ENCODE peak calls at places on chromosomes 13 and 19, in seven cellular contexts. U, Y, T, S, K, A and P are unnamed samples.

GRCh38 chr19:36719687-36720556 is 32.5 kb downstream of the ZNF567 start:
- DNase-seq in U (no peak), Y (no peak), T (peak), S (peak), K (no peak), A (no peak), P (no peak)

GRCh38 chr19:14096272-14096992 is 5.9 kb upstream of the SAMD1 start:
- DNase-seq in U (no peak), Y (no peak), T (no peak), S (no peak), K (no peak), A (no peak), P (no peak)

GRCh38 chr19:46299004-46299509 is 2.2 kb downstream of the HIF3A start:
- DNase-seq in U (peak), Y (no peak), T (peak), S (peak), K (peak), A (peak), P (no peak)

GRCh38 chr19:6677924-6678689 is 8.1 kb upstream of the TNFSF14 start:
- DNase-seq in U (no peak), Y (peak), T (no peak), S (no peak), K (no peak), A (no peak), P (no peak)

GRCh38 chr13:30113983-30114491 is 193.3 kb downstream of the KATNAL1 start:
- DNase-seq in U (no peak), Y (peak), T (no peak), S (peak), K (peak), A (no peak), P (no peak)

GRCh38 chr19:54426291-54426918 is 11.1 kb downstream of the TTYH1 start:
- DNase-seq in U (no peak), Y (no peak), T (no peak), S (no peak), K (no peak), A (no peak), P (peak)

GRCh38 chr19:39941615-39942507 is 7.4 kb upstream of the FCGBP start:
- DNase-seq in U (no peak), Y (no peak), T (peak), S (peak), K (peak), A (no peak), P (peak)

GRCh38 chr19:29805026-29805925 is 6.5 kb upstream of the CCNE1 start:
- DNase-seq in U (no peak), Y (no peak), T (peak), S (peak), K (no peak), A (no peak), P (no peak)

GRCh38 chr13:77811981-77812380 is 106.7 kb downstream of the EDNRB start:
- DNase-seq in U (no peak), Y (no peak), T (no peak), S (no peak), K (no peak), A (no peak), P (no peak)

GRCh38 chr19:45254044-45254531 is 3.0 kb downstream of the MARK4 start:
- DNase-seq in U (no peak), Y (no peak), T (no peak), S (no peak), K (no peak), A (no peak), P (no peak)

GRCh38 chr19:7852851-7853759 is 21.1 kb downstream of the PRR36 start:
- DNase-seq in U (no peak), Y (peak), T (peak), S (no peak), K (peak), A (no peak), P (peak)

GRCh38 chr19:41025871-41026270 is 34.8 kb downstream of the CYP2B6 start:
- DNase-seq in U (peak), Y (peak), T (no peak), S (no peak), K (no peak), A (peak), P (no peak)

GRCh38 chr13:100409132-100409531 is 179.5 kb downstream of the GGACT start:
- DNase-seq in U (no peak), Y (no peak), T (peak), S (no peak), K (no peak), A (no peak), P (no peak)

GRCh38 chr19:48950830-48951519 is 3.7 kb upstream of the BAX start:
- DNase-seq in U (no peak), Y (no peak), T (no peak), S (no peak), K (no peak), A (no peak), P (no peak)

GRCh38 chr19:9847087-9847671 is 12.1 kb downstream of the PIN1 start:
- DNase-seq in U (no peak), Y (peak), T (peak), S (peak), K (no peak), A (no peak), P (peak)

GRCh38 chr19:6354098-6354674 is 7.1 kb upstream of the CLPP start:
- DNase-seq in U (no peak), Y (no peak), T (peak), S (no peak), K (no peak), A (no peak), P (no peak)

GRCh38 chr13:33637978-33638743 is 179.8 kb upstream of the RFC3 start:
- DNase-seq in U (no peak), Y (no peak), T (peak), S (peak), K (no peak), A (no peak), P (no peak)

GRCh38 chr19:55284405-55285058 is 735 bp downstream of the BRSK1 start:
- DNase-seq in U (no peak), Y (no peak), T (no peak), S (no peak), K (no peak), A (no peak), P (no peak)

GRCh38 chr13:97781891-97782305 is 171.6 kb upstream of the IPO5 start:
- DNase-seq in U (peak), Y (no peak), T (peak), S (no peak), K (peak), A (no peak), P (no peak)

GRCh38 chr19:14300281-14300680 is 81.0 kb upstream of the ADGRE5 start:
- DNase-seq in U (no peak), Y (no peak), T (no peak), S (no peak), K (no peak), A (no peak), P (no peak)

GRCh38 chr19:19115954-19116353 is 22.3 kb downstream of the TMEM161A start:
- DNase-seq in U (no peak), Y (peak), T (peak), S (no peak), K (peak), A (no peak), P (peak)

GRCh38 chr19:38318595-38319142 is 976 bp upstream of the KCNK6 start:
- DNase-seq in U (peak), Y (no peak), T (no peak), S (no peak), K (no peak), A (no peak), P (no peak)

GRCh38 chr19:38319421-38320258 is at the start of gene KCNK6:
- DNase-seq in U (no peak), Y (peak), T (peak), S (peak), K (peak), A (peak), P (no peak)

GRCh38 chr19:38317104-38317612 is 1.4 kb upstream of the YIF1B start:
- DNase-seq in U (no peak), Y (no peak), T (no peak), S (no peak), K (no peak), A (no peak), P (no peak)

GRCh38 chr19:38316477-38317067 is 825 bp upstream of the YIF1B start:
- DNase-seq in U (no peak), Y (no peak), T (no peak), S (no peak), K (no peak), A (no peak), P (peak)

GRCh38 chr19:38315657-38316476 is at the start of gene YIF1B:
- DNase-seq in U (peak), Y (peak), T (peak), S (peak), K (peak), A (peak), P (peak)
- TF ChIP-seq CTCF in U (no peak), Y (no peak), T (no peak), S (no peak), K (peak), A (no peak), P (no peak)

GRCh38 chr13:113291997-113292862 is 4.8 kb upstream of the LAMP1 start:
- DNase-seq in U (no peak), Y (peak), T (peak), S (no peak), K (no peak), A (peak), P (no peak)
- TF ChIP-seq CTCF in U (no peak), Y (no peak), T (no peak), S (no peak), K (no peak), A (no peak), P (no peak)

DNA sequence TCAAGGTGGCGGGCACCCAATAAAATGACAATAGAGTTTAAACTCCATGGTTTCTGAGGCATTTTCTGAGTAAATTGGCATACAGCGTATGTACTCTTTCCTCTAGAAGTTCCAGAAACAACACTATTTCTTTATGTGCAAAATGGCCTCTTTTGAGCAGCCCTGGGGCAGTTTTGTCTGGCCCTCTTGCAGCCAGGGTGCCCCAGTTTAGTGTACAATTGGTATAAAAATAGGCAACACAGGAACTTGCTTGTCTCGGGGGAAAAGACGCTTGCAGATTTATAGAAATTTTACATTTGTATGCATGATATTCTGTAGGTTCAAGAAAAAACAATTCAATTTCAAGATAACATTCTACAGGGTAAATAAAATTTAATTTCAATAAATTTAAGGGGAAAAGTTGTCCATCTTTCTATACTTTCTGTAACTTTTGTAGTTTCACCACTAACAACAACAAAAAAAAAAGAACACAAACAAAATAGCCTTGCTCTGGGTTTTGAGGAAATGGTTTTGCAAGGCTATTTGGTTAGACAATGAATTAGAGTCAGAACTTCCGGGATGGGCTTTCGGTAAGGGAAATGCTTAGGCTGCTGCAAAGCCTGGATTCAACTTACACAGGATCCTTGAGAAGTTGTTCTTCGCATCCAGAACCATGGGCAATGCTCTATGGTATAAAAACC is 45.3 kb downstream of the LRCH1 start:
- DNase-seq in U (no peak), Y (no peak), T (no peak), S (no peak), K (no peak), A (no peak), P (no peak)
- TF ChIP-seq CTCF in U (no peak), Y (no peak), T (no peak), S (no peak), K (no peak), A (no peak), P (no peak)

GRCh38 chr13:31947506-31947905 is 84.1 kb upstream of the FRY start:
- DNase-seq in U (no peak), Y (no peak), T (no peak), S (no peak), K (no peak), A (no peak), P (no peak)

GRCh38 chr13:31944262-31945160 is 87.1 kb upstream of the FRY start:
- DNase-seq in U (no peak), Y (no peak), T (no peak), S (no peak), K (no peak), A (no peak), P (no peak)

GRCh38 chr13:31945202-31945978 is 86.2 kb upstream of the FRY start:
- DNase-seq in U (no peak), Y (peak), T (peak), S (peak), K (peak), A (peak), P (no peak)

GRCh38 chr13:31946091-31946770 is 85.3 kb upstream of the FRY start:
- DNase-seq in U (no peak), Y (no peak), T (no peak), S (peak), K (no peak), A (no peak), P (no peak)

GRCh38 chr13:31947105-31947504 is 84.5 kb upstream of the FRY start:
- DNase-seq in U (no peak), Y (no peak), T (no peak), S (no peak), K (no peak), A (no peak), P (no peak)
- TF ChIP-seq CTCF in U (no peak), Y (no peak), T (no peak), S (no peak), K (no peak), A (no peak), P (no peak)

GRCh38 chr19:5137114-5137513 is 168.2 kb downstream of the KDM4B start:
- DNase-seq in U (no peak), Y (no peak), T (no peak), S (no peak), K (no peak), A (no peak), P (no peak)

GRCh38 chr19:5134683-5135082 is 165.8 kb downstream of the KDM4B start:
- DNase-seq in U (no peak), Y (no peak), T (no peak), S (no peak), K (no peak), A (no peak), P (no peak)

GRCh38 chr19:5138606-5139594 is 170.0 kb downstream of the KDM4B start:
- DNase-seq in U (no peak), Y (no peak), T (peak), S (peak), K (peak), A (no peak), P (peak)

GRCh38 chr19:5136060-5136855 is 167.3 kb downstream of the KDM4B start:
- DNase-seq in U (no peak), Y (no peak), T (no peak), S (no peak), K (no peak), A (no peak), P (no peak)

DNA sequence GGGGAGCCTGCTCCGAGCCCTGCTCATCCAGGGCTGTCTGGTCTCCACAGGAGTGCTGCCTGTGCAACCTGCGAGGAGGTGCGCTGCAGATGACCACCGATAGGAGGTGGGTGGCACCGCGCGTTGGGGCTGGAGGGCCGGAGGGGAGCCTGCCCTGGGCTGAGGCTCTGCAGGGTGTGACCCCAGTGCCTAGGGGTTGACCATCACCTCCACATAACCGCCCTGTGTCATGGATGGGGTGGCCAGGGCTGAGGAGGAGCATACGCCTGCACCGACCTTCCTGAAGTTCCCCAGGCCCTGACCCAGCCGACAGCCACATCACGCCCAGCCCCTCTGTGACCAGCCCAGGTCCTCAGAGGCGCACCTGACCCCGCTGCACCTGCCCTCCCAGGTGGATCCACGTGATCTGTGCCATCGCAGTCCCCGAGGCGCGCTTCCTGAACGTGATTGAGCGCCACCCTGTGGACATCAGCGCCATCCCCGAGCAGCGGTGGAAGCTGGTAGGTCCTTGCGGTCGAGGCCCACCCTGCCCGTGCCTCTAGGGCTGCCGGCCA is 168.7 kb downstream of the KDM4B start:
- DNase-seq in U (no peak), Y (no peak), T (no peak), S (no peak), K (no peak), A (no peak), P (no peak)
- TF ChIP-seq CTCF in U (no peak), Y (peak), T (no peak), S (no peak), K (peak), A (no peak), P (peak)